ENCODE peak calls at places on chromosomes 11 and 22, in nine cellular contexts. One of them, this sample, is unnamed.
A peak's percentile ranks its signal among the peaks of the same experiment; 100 is the strongest.

GRCh38 chr11:113189909-113190667 is 124.3 kb upstream of the TTC12 start:
- DNase-seq in Karpas-422: no peak
- DNase-seq in kidney: no peak
- DNase-seq in fibroblast of lung: peak; percentile 97
- DNase-seq in IMR-90: no peak
- DNase-seq in stomach: no peak
- DNase-seq in OCI-LY7: no peak
- DNase-seq in uterus: peak; percentile 44
- DNase-seq in ovary: peak; percentile 41
- DNase-seq in this sample: peak; percentile 89

GRCh38 chr11:99154277-99154676 is 133.5 kb downstream of the CNTN5 start:
- DNase-seq in Karpas-422: no peak
- DNase-seq in kidney: peak; percentile 46
- DNase-seq in fibroblast of lung: no peak
- DNase-seq in IMR-90: no peak
- DNase-seq in stomach: no peak
- DNase-seq in OCI-LY7: no peak
- DNase-seq in uterus: no peak
- DNase-seq in ovary: no peak
- DNase-seq in this sample: no peak

GRCh38 chr11:67389477-67389876 is 2.3 kb upstream of the RAD9A start:
- DNase-seq in Karpas-422: peak; percentile 76
- DNase-seq in kidney: no peak
- DNase-seq in fibroblast of lung: no peak
- DNase-seq in IMR-90: no peak
- DNase-seq in stomach: peak; percentile 67
- DNase-seq in OCI-LY7: peak; percentile 61
- DNase-seq in uterus: no peak
- DNase-seq in ovary: no peak
- DNase-seq in this sample: peak; percentile 75

GRCh38 chr22:31579835-31580242 is 82.2 kb downstream of the PISD start:
- DNase-seq in Karpas-422: no peak
- DNase-seq in kidney: no peak
- DNase-seq in fibroblast of lung: no peak
- DNase-seq in IMR-90: no peak
- DNase-seq in stomach: no peak
- DNase-seq in OCI-LY7: no peak
- DNase-seq in uterus: no peak
- DNase-seq in ovary: no peak
- DNase-seq in this sample: no peak

GRCh38 chr11:134750619-134751018 is 338.6 kb upstream of the B3GAT1 start:
- DNase-seq in Karpas-422: no peak
- DNase-seq in kidney: no peak
- DNase-seq in fibroblast of lung: no peak
- DNase-seq in IMR-90: no peak
- DNase-seq in stomach: no peak
- DNase-seq in OCI-LY7: no peak
- DNase-seq in uterus: no peak
- DNase-seq in ovary: no peak
- DNase-seq in this sample: no peak

GRCh38 chr22:26887456-26887855 is 230.1 kb downstream of the MIAT start:
- DNase-seq in Karpas-422: no peak
- DNase-seq in kidney: no peak
- DNase-seq in fibroblast of lung: peak; percentile 97
- DNase-seq in IMR-90: peak; percentile 74
- DNase-seq in stomach: no peak
- DNase-seq in OCI-LY7: no peak
- DNase-seq in uterus: no peak
- DNase-seq in ovary: no peak
- DNase-seq in this sample: peak; percentile 86

GRCh38 chr11:14973621-14974020 is 1.5 kb upstream of the CALCA start:
- DNase-seq in Karpas-422: no peak
- DNase-seq in kidney: peak; percentile 76
- DNase-seq in fibroblast of lung: peak; percentile 15
- DNase-seq in IMR-90: peak; percentile 4
- DNase-seq in stomach: no peak
- DNase-seq in OCI-LY7: no peak
- DNase-seq in uterus: no peak
- DNase-seq in ovary: no peak
- DNase-seq in this sample: no peak

GRCh38 chr11:45298718-45299117 is 12.6 kb upstream of the SYT13 start:
- DNase-seq in Karpas-422: peak; percentile 66
- DNase-seq in kidney: no peak
- DNase-seq in fibroblast of lung: no peak
- DNase-seq in IMR-90: no peak
- DNase-seq in stomach: no peak
- DNase-seq in OCI-LY7: peak; percentile 72
- DNase-seq in uterus: no peak
- DNase-seq in ovary: no peak
- DNase-seq in this sample: no peak

GRCh38 chr22:31575190-31575589 is 78.9 kb downstream of the SFI1 start:
- DNase-seq in Karpas-422: no peak
- DNase-seq in kidney: no peak
- DNase-seq in fibroblast of lung: no peak
- DNase-seq in IMR-90: no peak
- DNase-seq in stomach: no peak
- DNase-seq in OCI-LY7: no peak
- DNase-seq in uterus: peak; percentile 21
- DNase-seq in ovary: no peak
- DNase-seq in this sample: no peak

GRCh38 chr11:75263944-75264349 is 23.4 kb downstream of the TPBGL start:
- DNase-seq in Karpas-422: no peak
- DNase-seq in kidney: peak; percentile 71
- DNase-seq in fibroblast of lung: no peak
- DNase-seq in IMR-90: peak; percentile 12
- DNase-seq in stomach: no peak
- DNase-seq in OCI-LY7: peak; percentile 26
- DNase-seq in uterus: no peak
- DNase-seq in ovary: peak; percentile 19
- DNase-seq in this sample: peak; percentile 68

GRCh38 chr11:10622957-10623787 is 54.7 kb upstream of the LYVE1 start:
- DNase-seq in Karpas-422: peak; percentile 54
- DNase-seq in kidney: no peak
- DNase-seq in fibroblast of lung: no peak
- DNase-seq in IMR-90: no peak
- DNase-seq in stomach: no peak
- DNase-seq in OCI-LY7: peak; percentile 27
- DNase-seq in uterus: no peak
- DNase-seq in ovary: no peak
- DNase-seq in this sample: no peak

GRCh38 chr11:130979386-130979972 is 63.2 kb upstream of the SNX19 start:
- DNase-seq in Karpas-422: peak; percentile 44
- DNase-seq in kidney: no peak
- DNase-seq in fibroblast of lung: peak; percentile 34
- DNase-seq in IMR-90: peak; percentile 61
- DNase-seq in stomach: no peak
- DNase-seq in OCI-LY7: peak; percentile 8
- DNase-seq in uterus: no peak
- DNase-seq in ovary: no peak
- DNase-seq in this sample: peak; percentile 88

GRCh38 chr11:59898652-59899051 is 20.1 kb downstream of the OOSP3 start:
- DNase-seq in Karpas-422: no peak
- DNase-seq in kidney: no peak
- DNase-seq in fibroblast of lung: no peak
- DNase-seq in IMR-90: no peak
- DNase-seq in stomach: no peak
- DNase-seq in OCI-LY7: no peak
- DNase-seq in uterus: no peak
- DNase-seq in ovary: no peak
- DNase-seq in this sample: no peak

GRCh38 chr11:20363500-20364411 is at the start of gene HTATIP2:
- DNase-seq in Karpas-422: peak; percentile 92
- DNase-seq in kidney: peak; percentile 91
- DNase-seq in fibroblast of lung: peak; percentile 49
- DNase-seq in IMR-90: peak; percentile 33
- DNase-seq in stomach: peak; percentile 73
- DNase-seq in OCI-LY7: no peak
- DNase-seq in uterus: peak; percentile 72
- DNase-seq in ovary: peak; percentile 64
- DNase-seq in this sample: peak; percentile 77

GRCh38 chr11:30143098-30143705 is 87.6 kb upstream of the FSHB start:
- DNase-seq in Karpas-422: peak; percentile 81
- DNase-seq in kidney: no peak
- DNase-seq in fibroblast of lung: peak; percentile 4
- DNase-seq in IMR-90: peak; percentile 15
- DNase-seq in stomach: no peak
- DNase-seq in OCI-LY7: peak; percentile 49
- DNase-seq in uterus: no peak
- DNase-seq in ovary: no peak
- DNase-seq in this sample: no peak

GRCh38 chr11:16814410-16815046 is 76.1 kb downstream of the C11orf58 start:
- DNase-seq in Karpas-422: no peak
- DNase-seq in kidney: no peak
- DNase-seq in fibroblast of lung: no peak
- DNase-seq in IMR-90: no peak
- DNase-seq in stomach: no peak
- DNase-seq in OCI-LY7: no peak
- DNase-seq in uterus: no peak
- DNase-seq in ovary: no peak
- DNase-seq in this sample: no peak
- H3K27ac ChIP-seq in Karpas-422: no peak overlapping the region
- H3K27ac ChIP-seq in kidney: no peak overlapping the region
- H3K27ac ChIP-seq in fibroblast of lung: no peak overlapping the region
- H3K27ac ChIP-seq in IMR-90: no peak overlapping the region
- H3K27ac ChIP-seq in stomach: peak overlapping the region; percentile 56
- H3K27ac ChIP-seq in OCI-LY7: no peak overlapping the region
- H3K27ac ChIP-seq in uterus: no peak overlapping the region
- H3K27ac ChIP-seq in ovary: no peak overlapping the region
- H3K27ac ChIP-seq in this sample: no peak overlapping the region

DNA sequence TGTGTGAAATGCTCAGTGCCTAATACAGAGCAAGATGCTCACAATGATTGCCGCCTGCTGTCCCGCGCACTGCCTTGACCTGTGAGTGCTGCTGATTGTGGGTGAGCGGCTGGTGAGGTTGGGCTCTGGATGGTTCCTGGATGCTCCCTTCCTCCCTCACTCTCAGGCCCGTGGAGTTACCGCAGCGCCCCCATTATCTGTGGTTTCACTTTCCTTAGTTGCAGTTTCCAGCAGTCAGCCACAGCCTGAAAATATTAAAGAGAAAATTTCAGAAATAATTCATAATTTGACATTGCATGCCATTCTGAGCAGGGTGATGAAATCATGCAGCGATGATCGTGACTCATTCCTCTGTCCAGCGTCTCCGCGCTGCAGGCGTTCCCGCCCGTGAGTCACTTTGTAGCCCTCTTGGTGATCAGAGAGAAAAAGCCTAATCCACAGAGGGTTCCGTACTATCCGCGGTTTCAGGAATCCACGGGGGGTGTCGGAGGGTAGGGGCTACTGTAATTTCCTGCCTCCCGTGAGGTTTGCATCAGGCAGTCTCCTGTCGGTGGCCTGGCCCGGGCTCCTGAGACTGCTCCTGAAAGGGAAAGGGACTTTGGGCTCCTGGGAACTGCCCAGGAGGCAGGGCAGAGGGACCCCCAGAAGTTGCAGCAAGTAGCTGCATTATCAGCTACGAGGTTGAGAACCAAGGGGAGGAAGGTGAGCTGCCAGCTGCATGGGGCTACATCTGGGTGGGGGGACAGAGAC is 10.6 kb downstream of the RPL3 start:
- DNase-seq in Karpas-422: no peak
- DNase-seq in kidney: no peak
- DNase-seq in fibroblast of lung: peak; percentile 90
- DNase-seq in IMR-90: peak; percentile 96
- DNase-seq in stomach: peak; percentile 59
- DNase-seq in OCI-LY7: no peak
- DNase-seq in uterus: peak; percentile 78
- DNase-seq in ovary: peak; percentile 87
- DNase-seq in this sample: peak; percentile 96
- H3K4me3 ChIP-seq in Karpas-422: no peak overlapping the region
- H3K4me3 ChIP-seq in kidney: no peak overlapping the region
- H3K4me3 ChIP-seq in fibroblast of lung: no peak overlapping the region
- H3K4me3 ChIP-seq in IMR-90: no peak overlapping the region
- H3K4me3 ChIP-seq in stomach: no peak overlapping the region
- H3K4me3 ChIP-seq in OCI-LY7: no peak overlapping the region
- H3K4me3 ChIP-seq in uterus: peak overlapping the region; percentile 18
- H3K4me3 ChIP-seq in ovary: peak overlapping the region; percentile 26
- H3K4me3 ChIP-seq in this sample: peak overlapping the region; percentile 53

DNA sequence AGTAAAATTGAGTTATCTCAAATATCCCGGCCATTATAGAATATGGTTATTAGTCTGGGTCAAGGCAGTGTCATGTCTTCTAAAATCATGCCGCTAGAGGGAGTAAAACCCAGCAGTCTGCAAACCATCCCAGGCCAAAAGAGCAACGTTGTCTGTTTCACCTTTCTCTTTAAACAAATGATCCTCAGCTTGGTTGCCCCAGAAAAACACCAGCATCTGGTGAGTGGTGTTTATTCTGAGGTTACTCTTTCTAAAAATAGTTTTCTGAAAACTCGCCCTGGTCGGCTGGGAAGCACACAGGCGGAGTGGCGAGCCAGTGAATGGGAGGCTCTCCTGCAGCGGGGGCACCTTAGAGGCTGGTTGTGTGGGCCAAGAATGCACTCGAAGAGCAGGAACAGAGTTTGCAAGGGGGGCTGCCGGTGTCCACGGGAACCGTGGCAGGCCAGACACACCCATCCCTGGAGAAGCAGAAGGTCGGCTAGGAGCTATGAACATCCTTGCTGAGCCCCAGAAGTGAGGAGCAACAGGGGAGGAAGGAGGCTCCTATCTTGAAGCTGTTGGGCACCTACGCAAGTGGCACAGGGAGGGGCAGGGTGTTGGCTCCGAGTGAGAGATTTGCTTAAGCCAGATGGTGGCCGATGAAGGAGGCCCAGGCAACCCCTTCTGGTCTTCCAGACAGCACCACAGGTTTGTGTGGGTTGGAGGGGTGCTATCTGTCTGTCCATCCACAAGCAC is 297.1 kb downstream of the ETS1 start:
- DNase-seq in Karpas-422: peak; percentile 85
- DNase-seq in kidney: peak; percentile 84
- DNase-seq in fibroblast of lung: peak; percentile 82
- DNase-seq in IMR-90: peak; percentile 95
- DNase-seq in stomach: peak; percentile 61
- DNase-seq in OCI-LY7: peak; percentile 92
- DNase-seq in uterus: peak; percentile 48
- DNase-seq in ovary: peak; percentile 63
- DNase-seq in this sample: peak; percentile 92
- H3K4me1 ChIP-seq in Karpas-422: peaks cover 35% of the 10 kb centered on the region
- H3K4me1 ChIP-seq in kidney: peaks cover 6% of the 10 kb centered on the region
- H3K4me1 ChIP-seq in fibroblast of lung: peaks cover 5% of the 10 kb centered on the region
- H3K4me1 ChIP-seq in IMR-90: peaks cover 14% of the 10 kb centered on the region
- H3K4me1 ChIP-seq in stomach: peaks cover 23% of the 10 kb centered on the region
- H3K4me1 ChIP-seq in OCI-LY7: peaks cover 35% of the 10 kb centered on the region
- H3K4me1 ChIP-seq in uterus: no peaks in the 10 kb centered on the region
- H3K4me1 ChIP-seq in ovary: peaks cover 3% of the 10 kb centered on the region
- H3K4me1 ChIP-seq in this sample: peaks cover 15% of the 10 kb centered on the region

DNA sequence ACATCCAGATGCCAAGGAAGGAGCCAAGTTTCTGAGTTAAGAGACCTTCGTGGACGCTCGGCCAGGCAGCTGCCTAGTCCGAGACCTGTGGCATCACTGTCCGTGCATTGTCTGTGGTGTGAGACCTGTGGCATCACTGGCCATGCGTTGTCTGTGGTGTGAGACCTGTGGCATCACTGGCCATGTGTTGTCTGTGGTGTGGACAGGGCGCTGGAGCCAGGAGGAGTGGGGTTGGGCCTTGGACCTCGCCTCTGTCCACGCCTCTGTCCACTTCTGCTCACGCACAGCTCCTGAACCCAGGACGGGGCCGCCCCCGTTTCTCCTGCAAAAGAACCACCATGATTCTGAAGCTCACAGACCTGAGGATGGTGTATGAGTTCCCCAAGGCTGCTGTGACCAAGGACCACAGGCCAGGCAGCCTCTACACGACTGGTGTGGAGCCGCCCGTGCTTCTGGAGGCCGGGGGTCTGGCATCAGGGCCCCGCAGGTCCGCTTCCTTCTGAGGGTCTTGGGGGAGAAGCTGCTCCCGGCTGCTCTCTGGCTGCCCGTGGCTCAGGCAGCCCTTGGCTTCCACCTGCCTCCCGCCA is 1218.3 kb downstream of the BRD1 start:
- DNase-seq in Karpas-422: no peak
- DNase-seq in kidney: no peak
- DNase-seq in fibroblast of lung: no peak
- DNase-seq in IMR-90: no peak
- DNase-seq in stomach: no peak
- DNase-seq in OCI-LY7: no peak
- DNase-seq in uterus: no peak
- DNase-seq in ovary: no peak
- DNase-seq in this sample: no peak
- H3K27ac ChIP-seq in Karpas-422: no peak overlapping the region
- H3K27ac ChIP-seq in kidney: no peak overlapping the region
- H3K27ac ChIP-seq in fibroblast of lung: no peak overlapping the region
- H3K27ac ChIP-seq in IMR-90: no peak overlapping the region
- H3K27ac ChIP-seq in stomach: no peak overlapping the region
- H3K27ac ChIP-seq in OCI-LY7: no peak overlapping the region
- H3K27ac ChIP-seq in uterus: no peak overlapping the region
- H3K27ac ChIP-seq in ovary: no peak overlapping the region
- H3K27ac ChIP-seq in this sample: no peak overlapping the region

This sample was measured in osteoblast.